ENCODE peak calls at places on chromosomes 6 and 20, in seven cellular contexts. P is Peyer's patch, K is GM23338, J is tibial artery, E is HCT116, T is right cardiac atrium, X is lower lobe of right lung. M is an unnamed sample.

GRCh38 chr6:107832146-107833056 is 8.3 kb upstream of the SCML4 start:
- DNase-seq in E (no peak), X (no peak), T (no peak), P (no peak), K (no peak), J (no peak), M (no peak)

GRCh38 chr6:56692586-56693245 is 50.0 kb upstream of the DST start:
- DNase-seq in T (no peak), J (no peak), E (no peak), P (no peak), K (no peak), X (no peak), M (no peak)

GRCh38 chr6:142945071-142945445 is at the start of gene HIVEP2:
- DNase-seq in P (peak; percentile 90), K (peak; percentile 89), E (no peak), J (peak; percentile 92), T (peak; percentile 94), X (peak; percentile 94), M (peak; percentile 93)

GRCh38 chr6:22362361-22362760 is 65.5 kb upstream of the PRL start:
- DNase-seq in P (no peak), X (no peak), J (no peak), T (no peak), E (no peak), K (no peak), M (no peak)

GRCh38 chr20:40956503-40956902 is 72.1 kb upstream of the TOP1 start:
- DNase-seq in K (no peak), J (no peak), T (no peak), P (no peak), X (no peak), E (no peak), M (no peak)

GRCh38 chr6:3370361-3371221 is 86.3 kb downstream of the SLC22A23 start:
- DNase-seq in J (no peak), K (peak; percentile 28), T (no peak), E (no peak), P (no peak), X (no peak), M (peak; percentile 49)

GRCh38 chr6:89311853-89312531 is 3.1 kb downstream of the GABRR2 start:
- DNase-seq in T (peak; percentile 88), K (peak; percentile 88), E (no peak), X (peak; percentile 78), J (peak; percentile 77), P (no peak), M (no peak)

GRCh38 chr6:4667591-4667990 is 108.6 kb upstream of the CDYL start:
- DNase-seq in E (no peak), X (no peak), K (no peak), J (no peak), T (no peak), P (no peak), M (no peak)

GRCh38 chr20:17796096-17796563 is 96.4 kb downstream of the BANF2 start:
- DNase-seq in X (peak; percentile 65), T (peak; percentile 83), K (no peak), P (no peak), J (peak; percentile 66), E (no peak), M (peak; percentile 87)

GRCh38 chr6:153727910-153728309 is 311.1 kb upstream of the OPRM1 start:
- DNase-seq in X (no peak), T (no peak), J (no peak), P (no peak), E (no peak), K (no peak), M (no peak)

GRCh38 chr6:13425971-13426931 is 61.1 kb downstream of the GFOD1 start:
- DNase-seq in E (no peak), P (no peak), T (peak; percentile 67), J (peak; percentile 46), K (no peak), X (no peak), M (no peak)

GRCh38 chr6:130743175-130743574 is 84.0 kb upstream of the SMLR1 start:
- DNase-seq in E (no peak), J (no peak), X (no peak), P (no peak), K (peak; percentile 90), T (no peak), M (no peak)

GRCh38 chr6:169725270-169726048 is 1.2 kb upstream of the PHF10 start:
- DNase-seq in K (peak; percentile 65), T (peak; percentile 72), J (peak; percentile 52), X (peak; percentile 67), E (no peak), P (peak; percentile 58), M (peak; percentile 43)

DNA sequence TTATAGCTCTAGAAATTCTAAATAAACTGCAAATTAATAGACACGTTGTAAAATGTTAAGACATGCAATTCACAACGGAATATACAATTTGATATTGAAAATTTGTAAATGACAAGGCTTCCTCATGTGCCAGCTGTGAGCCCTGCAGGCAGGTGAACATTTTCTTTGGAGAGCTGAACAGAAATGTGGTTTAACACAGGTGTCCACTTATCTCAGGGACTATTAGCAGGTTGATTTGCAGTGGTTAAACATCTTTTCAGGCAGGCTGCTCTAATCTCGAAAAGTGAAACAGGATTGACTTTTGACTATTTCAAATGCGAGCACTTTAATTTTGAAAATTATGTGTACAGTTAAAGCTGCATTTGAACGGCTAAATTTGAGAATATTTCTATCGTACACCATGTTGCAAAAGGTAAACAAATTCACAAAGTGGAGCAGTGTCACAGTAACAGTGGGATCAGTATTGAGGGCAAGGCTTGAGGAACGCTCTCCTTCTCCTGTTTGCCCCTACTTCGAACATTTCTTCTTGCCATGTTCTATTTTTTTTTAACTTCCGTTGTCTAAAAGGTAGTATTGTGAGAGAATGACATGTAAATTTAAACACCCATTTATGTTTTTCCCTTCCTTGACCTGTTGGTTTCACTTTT is 210.8 kb downstream of the CDKAL1 start:
- DNase-seq in P (no peak), K (no peak), J (no peak), X (no peak), E (no peak), T (no peak), M (no peak)
- H3K4me1 ChIP-seq in P (no peaks in the 10 kb centered on the region), K (no peaks in the 10 kb centered on the region), J (no peaks in the 10 kb centered on the region), X (no peaks in the 10 kb centered on the region), E (peaks cover 4% of the 10 kb centered on the region), T (no peaks in the 10 kb centered on the region), M (peaks cover 4% of the 10 kb centered on the region)

GRCh38 chr6:6837541-6838080 is 249.1 kb downstream of the LY86 start:
- DNase-seq in T (no peak), X (no peak), E (no peak), J (no peak), P (no peak), K (no peak), M (no peak)

GRCh38 chr6:6832439-6832838 is 243.9 kb downstream of the LY86 start:
- DNase-seq in E (no peak), K (no peak), X (no peak), J (no peak), T (no peak), P (no peak), M (no peak)

GRCh38 chr6:6836609-6837406 is 248.3 kb downstream of the LY86 start:
- DNase-seq in J (no peak), T (no peak), E (no peak), K (no peak), X (no peak), P (no peak), M (no peak)

GRCh38 chr6:6829872-6830683 is 241.6 kb downstream of the LY86 start:
- DNase-seq in X (no peak), K (no peak), J (no peak), T (no peak), E (no peak), P (no peak), M (no peak)

DNA sequence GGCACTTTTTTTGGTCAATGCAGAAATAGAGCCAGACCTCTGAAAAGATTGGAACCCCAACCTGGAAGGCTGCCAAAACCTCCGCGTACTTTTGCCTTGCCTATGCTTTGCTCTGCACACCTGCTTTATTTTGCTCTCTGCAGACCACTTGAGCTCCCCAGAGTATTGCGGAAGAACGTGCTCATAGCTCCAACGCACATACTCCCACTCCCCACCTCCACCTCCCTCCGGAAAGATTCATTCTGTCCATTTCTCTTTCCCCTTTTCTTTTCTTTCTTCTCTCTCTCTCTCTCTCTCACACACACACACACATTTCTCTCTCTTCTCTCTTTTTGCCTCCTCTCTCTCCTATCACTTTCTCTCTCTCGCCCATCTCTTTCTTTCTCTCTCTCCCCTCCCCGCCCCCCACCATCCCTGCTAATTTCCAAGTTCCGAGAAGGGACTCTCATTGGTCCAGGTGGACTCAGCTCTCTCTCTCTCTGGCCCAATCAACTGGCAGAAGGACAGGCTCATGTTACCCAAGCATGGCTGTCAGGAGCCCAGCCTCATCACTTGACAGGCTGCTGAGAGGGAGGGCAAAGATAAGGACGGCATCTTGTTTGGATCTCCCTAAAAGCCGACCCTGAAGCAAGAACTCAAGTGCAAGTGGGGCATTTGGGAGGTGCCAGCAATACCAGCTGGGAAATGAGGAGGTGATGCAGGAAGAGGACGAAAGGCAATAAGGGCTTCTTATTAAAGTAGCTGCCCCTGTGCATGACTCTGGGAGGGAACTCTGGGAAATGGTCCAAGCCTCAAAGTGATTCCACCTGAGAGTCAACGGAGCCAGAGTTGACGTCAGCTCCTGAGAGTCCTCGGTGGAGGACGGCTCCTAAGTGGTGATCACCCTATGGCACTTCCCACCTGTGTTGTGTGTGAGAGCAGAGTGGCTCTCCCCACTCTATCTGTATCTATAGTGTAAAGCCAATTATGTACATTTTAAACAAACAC is 246.1 kb downstream of the LY86 start:
- DNase-seq in T (no peak), E (no peak), J (no peak), P (no peak), X (peak; percentile 61), K (no peak), M (no peak)
- H3K4me3 ChIP-seq in T (no peak overlapping the region), E (no peak overlapping the region), J (no peak overlapping the region), P (no peak overlapping the region), X (no peak overlapping the region), K (no peak overlapping the region), M (no peak overlapping the region)

DNA sequence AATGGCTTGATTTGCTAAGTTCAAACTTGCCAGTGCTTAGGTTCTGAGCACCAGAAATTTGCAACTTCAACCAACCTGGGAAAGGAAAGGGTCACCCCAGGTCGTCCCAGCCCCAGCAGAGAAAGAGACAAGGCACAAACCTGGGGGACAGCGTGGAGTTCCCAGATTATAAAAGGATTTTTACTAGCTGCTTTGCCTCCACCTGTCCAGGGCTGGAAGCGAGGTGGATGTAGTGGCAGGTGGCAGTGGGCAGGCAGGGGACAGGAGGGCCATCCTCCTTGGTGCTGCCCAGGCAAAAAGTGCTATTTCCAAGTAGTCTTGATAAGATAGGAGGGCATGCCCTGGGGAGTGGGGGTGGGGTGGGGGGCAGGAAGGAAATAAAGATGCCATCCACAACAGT is 4.9 kb downstream of the PAX1 start:
- DNase-seq in J (no peak), P (no peak), E (no peak), X (no peak), K (no peak), T (no peak), M (no peak)
- H3K27me3 ChIP-seq in J (no peaks in the 10 kb centered on the region), P (peaks cover 26% of the 10 kb centered on the region), E (peaks cover 4% of the 10 kb centered on the region), X (peaks cover 97% of the 10 kb centered on the region), K (peaks cover 100% of the 10 kb centered on the region), T (peaks cover 4% of the 10 kb centered on the region), M (peaks cover 56% of the 10 kb centered on the region)

DNA sequence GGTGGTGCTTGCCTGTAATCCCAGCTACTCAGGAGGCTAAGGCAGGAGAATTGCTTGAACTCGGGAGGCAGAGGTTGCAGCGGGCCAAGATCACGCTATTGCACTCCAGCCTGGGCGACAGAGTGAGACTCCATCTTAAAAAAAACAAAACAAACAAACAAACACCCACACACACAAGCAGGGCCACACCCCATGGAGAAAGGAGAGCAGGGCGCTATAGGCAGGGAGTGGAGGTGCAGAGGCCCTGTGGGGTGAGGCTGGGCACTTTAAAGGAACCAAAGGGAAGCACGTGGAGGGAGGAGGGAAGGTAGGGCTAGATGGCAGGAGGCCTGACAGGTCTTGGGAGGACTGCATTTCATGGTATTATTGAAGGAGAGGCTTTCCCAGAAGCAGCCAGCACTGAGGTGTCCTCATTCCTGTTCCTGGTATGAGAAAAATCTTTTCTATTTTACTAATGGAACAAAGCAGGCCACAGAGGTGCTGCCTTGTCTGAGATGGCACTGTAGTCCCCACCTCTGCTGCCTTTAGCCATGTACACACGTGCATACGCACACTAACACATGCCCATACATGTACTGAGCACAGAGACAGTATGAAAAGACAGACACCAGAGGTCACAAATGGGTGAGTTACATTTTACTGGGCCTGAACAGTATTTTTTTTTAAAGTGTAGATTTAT is 44.0 kb downstream of the BCAS4 start:
- DNase-seq in X (no peak), E (no peak), J (no peak), P (no peak), K (no peak), T (no peak), M (no peak)
- H3K4me1 ChIP-seq in X (no peaks in the 10 kb centered on the region), E (peaks cover 26% of the 10 kb centered on the region), J (no peaks in the 10 kb centered on the region), P (peaks cover 4% of the 10 kb centered on the region), K (no peaks in the 10 kb centered on the region), T (no peaks in the 10 kb centered on the region), M (no peaks in the 10 kb centered on the region)